ENCODE peak calls at places on chromosomes 6 and 20, in five cellular contexts. J is T1000; L is activated T-cell treated with anti-CD3 and anti-CD28 coated beads, Interleukin-2, amount 50 U/mL, for 72 hours; M is right lobe of liver; E is AG04449. K is an unnamed sample.

GRCh38 chr20:10861086-10861485 is 187.3 kb upstream of the JAG1 start:
- DNase-seq in J (no peak), L (no peak), M (no peak), E (peak), K (no peak)

GRCh38 chr6:167750956-167751358 is 75.8 kb upstream of the AFDN start:
- DNase-seq in J (no peak), L (no peak), M (peak), E (no peak), K (peak)

GRCh38 chr20:36676701-36677421 is 30.9 kb upstream of the SLA2 start:
- DNase-seq in J (no peak), L (no peak), M (no peak), E (no peak), K (no peak)

GRCh38 chr6:18533793-18534192 is 146.6 kb downstream of the RNF144B start:
- DNase-seq in J (no peak), L (no peak), M (no peak), E (no peak), K (no peak)

GRCh38 chr6:55456016-55456415 is 123.0 kb downstream of the HMGCLL1 start:
- DNase-seq in J (no peak), L (no peak), M (no peak), E (no peak), K (no peak)

GRCh38 chr6:43203029-43203717 is 21.2 kb downstream of the CUL9 start:
- DNase-seq in J (no peak), L (no peak), M (no peak), E (no peak), K (no peak)

GRCh38 chr20:44038681-44039123 is 124.0 kb downstream of the TOX2 start:
- DNase-seq in J (no peak), L (no peak), M (no peak), E (no peak), K (no peak)

GRCh38 chr20:36929290-36929689 is 22.2 kb downstream of the SAMHD1 start:
- DNase-seq in J (no peak), L (no peak), M (no peak), E (no peak), K (no peak)

GRCh38 chr6:169807699-169808607 is 56.5 kb downstream of the ERMARD start:
- DNase-seq in J (no peak), L (no peak), M (no peak), E (no peak), K (no peak)

GRCh38 chr6:15911753-15912504 is 217.0 kb upstream of the MYLIP start:
- DNase-seq in J (no peak), L (peak), M (no peak), E (no peak), K (no peak)

GRCh38 chr20:5654557-5654956 is 95.6 kb upstream of the SHLD1 start:
- DNase-seq in J (no peak), L (no peak), M (no peak), E (no peak), K (no peak)

GRCh38 chr6:149433901-149434300 is 33.8 kb downstream of the SUMO4 start:
- DNase-seq in J (no peak), L (no peak), M (no peak), E (no peak), K (no peak)

GRCh38 chr20:20130399-20130798 is 78.1 kb downstream of the CFAP61 start:
- DNase-seq in J (no peak), L (no peak), M (no peak), E (no peak), K (no peak)

GRCh38 chr20:36179170-36179945 is 24.8 kb downstream of the EPB41L1 start:
- DNase-seq in J (no peak), L (no peak), M (no peak), E (no peak), K (no peak)

GRCh38 chr6:170243791-170244291 is 47.0 kb downstream of the DLL1 start:
- DNase-seq in J (no peak), L (no peak), M (no peak), E (no peak), K (no peak)

GRCh38 chr20:47730744-47731143 is 54.5 kb downstream of the SULF2 start:
- DNase-seq in J (no peak), L (no peak), M (no peak), E (no peak), K (no peak)

GRCh38 chr6:134094436-134094835 is 42.0 kb upstream of the SLC2A12 start:
- DNase-seq in J (no peak), L (no peak), M (no peak), E (no peak), K (no peak)

GRCh38 chr6:27177454-27178000 is 70.0 kb upstream of the PRSS16 start:
- DNase-seq in J (peak), L (peak), M (peak), E (peak), K (peak)

GRCh38 chr6:158770948-158771347 is 48.2 kb downstream of the EZR start:
- DNase-seq in J (no peak), L (no peak), M (no peak), E (no peak), K (no peak)

GRCh38 chr20:2005359-2005758 is 11.5 kb upstream of the PDYN start:
- DNase-seq in J (no peak), L (peak), M (no peak), E (no peak), K (no peak)

GRCh38 chr6:152416652-152417051 is 220.5 kb downstream of the SYNE1 start:
- DNase-seq in J (no peak), L (no peak), M (no peak), E (no peak), K (no peak)

GRCh38 chr6:83430606-83431544 is at the start of gene ME1:
- DNase-seq in J (peak), L (peak), M (peak), E (peak), K (peak)

GRCh38 chr6:131519670-131520436 is 53.2 kb upstream of the ARG1 start:
- DNase-seq in J (no peak), L (peak), M (no peak), E (no peak), K (peak)

GRCh38 chr6:47414517-47415167 is 62.9 kb upstream of the CD2AP start:
- DNase-seq in J (no peak), L (no peak), M (no peak), E (no peak), K (peak)

GRCh38 chr6:16154904-16155303 is 26.0 kb downstream of the MYLIP start:
- DNase-seq in J (no peak), L (no peak), M (no peak), E (no peak), K (no peak)

GRCh38 chr6:106017454-106017853 is 68.7 kb upstream of the PRDM1 start:
- DNase-seq in J (no peak), L (no peak), M (no peak), E (no peak), K (no peak)

GRCh38 chr20:57078101-57078500 is 188.3 kb downstream of the BMP7 start:
- DNase-seq in J (no peak), L (no peak), M (no peak), E (no peak), K (no peak)

GRCh38 chr20:43825635-43826034 is 89.0 kb upstream of the TOX2 start:
- DNase-seq in J (no peak), L (no peak), M (no peak), E (no peak), K (no peak)

GRCh38 chr6:107690864-107691661 is 133.1 kb downstream of the SCML4 start:
- DNase-seq in J (peak), L (no peak), M (no peak), E (peak), K (no peak)

GRCh38 chr6:168865-169455 is 123.3 kb upstream of the DUSP22 start:
- DNase-seq in J (no peak), L (no peak), M (no peak), E (no peak), K (no peak)

GRCh38 chr6:32192608-32193039 is at the start of gene GPSM3:
- DNase-seq in J (no peak), L (peak), M (peak), E (no peak), K (no peak)

K was measured in prostate gland.